ENCODE peak calls at places on chromosomes 5 and 9, in six cellular contexts. F is MM.1S; W is WERI-Rb-1; E is testis; V is A673; C is CD4-positive, CD25-positive, alpha-beta regulatory T cell. H is an unnamed sample.
A peak's percentile ranks its signal among the peaks of the same experiment; 100 is the strongest.

GRCh38 chr9:37301369-37302172 is 120.9 kb upstream of the GRHPR start:
- DNase-seq in C (peak; percentile 17), W (no peak), V (no peak), E (no peak), F (no peak), H (no peak)

GRCh38 chr5:143979044-143979690 is 167.2 kb downstream of the HMHB1 start:
- DNase-seq in V (no peak), F (peak; percentile 20), E (no peak), W (no peak), C (no peak), H (no peak)

GRCh38 chr9:107137495-107138202 is 145.4 kb upstream of the RAD23B start:
- DNase-seq in F (no peak), E (no peak), V (peak; percentile 53), C (peak; percentile 15), W (no peak), H (no peak)

GRCh38 chr5:177552839-177553455 is 1.4 kb downstream of the FAM193B start:
- DNase-seq in E (peak; percentile 58), C (no peak), W (no peak), F (no peak), V (peak; percentile 13), H (no peak)

GRCh38 chr9:86836797-86837196 is 110.5 kb downstream of the GAS1 start:
- DNase-seq in V (no peak), E (no peak), C (no peak), W (no peak), F (no peak), H (no peak)

GRCh38 chr9:78319197-78320029 is 22.5 kb downstream of the PSAT1 start:
- DNase-seq in W (no peak), F (no peak), E (no peak), V (no peak), C (no peak), H (no peak)

GRCh38 chr5:80747922-80748321 is 93.1 kb upstream of the DHFR start:
- DNase-seq in C (no peak), E (no peak), W (no peak), F (no peak), V (peak; percentile 25), H (no peak)

GRCh38 chr5:54302267-54302687 is 8.1 kb downstream of the ARL15 start:
- DNase-seq in W (no peak), F (no peak), E (no peak), C (no peak), V (no peak), H (no peak)

GRCh38 chr9:106771618-106772017 is 91.3 kb upstream of the ZNF462 start:
- DNase-seq in C (no peak), F (no peak), W (no peak), V (no peak), E (no peak), H (no peak)

GRCh38 chr5:144003636-144004035 is 166.8 kb downstream of the YIPF5 start:
- DNase-seq in W (no peak), E (no peak), F (no peak), V (no peak), C (no peak), H (no peak)

GRCh38 chr9:21972361-21972760 is 21.8 kb downstream of the CDKN2A start:
- DNase-seq in F (no peak), V (no peak), W (no peak), E (no peak), C (no peak), H (no peak)

GRCh38 chr9:21969011-21969935 is 24.9 kb downstream of the CDKN2A start:
- DNase-seq in F (no peak), W (no peak), V (no peak), C (no peak), E (no peak), H (no peak)

GRCh38 chr9:21970001-21970799 is 24.0 kb downstream of the CDKN2A start:
- DNase-seq in C (no peak), E (no peak), F (no peak), V (no peak), W (no peak), H (no peak)

GRCh38 chr9:21968331-21969010 is 25.7 kb downstream of the CDKN2A start:
- DNase-seq in V (no peak), W (no peak), F (no peak), E (no peak), C (peak; percentile 37), H (no peak)

GRCh38 chr9:21970800-21971620 is 23.2 kb downstream of the CDKN2A start:
- DNase-seq in V (no peak), F (no peak), C (no peak), W (no peak), E (no peak), H (no peak)
- H3K27me3 ChIP-seq in V (no peaks in the 10 kb centered on the region), F (no peaks in the 10 kb centered on the region), C (peaks cover 81% of the 10 kb centered on the region), W (no peaks in the 10 kb centered on the region), E (peaks cover 4% of the 10 kb centered on the region), H (peaks cover 85% of the 10 kb centered on the region)

DNA sequence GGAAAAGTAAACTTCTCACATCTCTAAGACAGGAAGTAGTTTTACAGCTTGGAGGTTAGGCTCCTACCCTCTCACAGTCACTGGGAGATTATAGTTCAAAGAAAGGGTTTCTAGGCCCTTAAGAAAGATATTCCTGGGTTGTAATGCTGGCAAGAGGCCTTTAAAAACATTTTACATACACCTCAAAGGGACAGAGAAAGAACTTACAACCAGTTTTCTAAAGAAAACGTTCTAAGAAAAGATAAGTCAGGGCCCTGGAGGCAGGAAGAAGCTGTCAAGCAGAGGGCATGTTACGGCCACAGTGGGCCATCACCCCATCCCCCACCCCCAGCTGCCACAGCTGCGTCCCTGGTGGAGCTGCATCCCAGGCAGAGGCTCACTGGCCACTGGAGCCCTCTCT is 78.1 kb upstream of the CDK20 start:
- DNase-seq in V (no peak), W (peak; percentile 30), F (no peak), E (no peak), C (no peak), H (no peak)
- H3K27ac ChIP-seq in V (no peak overlapping the region), W (no peak overlapping the region), F (no peak overlapping the region), E (no peak overlapping the region), C (no peak overlapping the region), H (no peak overlapping the region)

DNA sequence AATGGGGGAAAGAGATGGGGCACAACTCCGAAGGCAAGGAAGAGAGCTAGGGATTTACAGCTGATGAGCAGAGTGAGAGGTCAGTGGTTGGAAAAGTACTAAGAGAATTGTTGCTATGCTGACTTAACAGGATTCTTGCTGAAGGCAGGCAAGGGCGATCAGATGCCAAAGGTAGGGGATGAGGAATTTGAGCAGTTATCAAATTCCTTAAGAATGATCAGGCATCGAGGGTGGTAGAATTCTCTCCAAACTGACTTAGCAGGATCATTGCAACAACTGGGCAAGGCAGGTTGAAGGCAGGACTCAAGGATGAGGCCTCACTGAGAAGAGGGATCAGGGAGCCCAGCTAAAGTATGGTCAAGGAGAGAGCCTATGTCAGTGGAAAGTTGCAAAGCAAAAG is 171.0 kb downstream of the HSD17B3 start:
- DNase-seq in E (no peak), W (no peak), C (no peak), V (no peak), F (no peak), H (no peak)
- H3K27me3 ChIP-seq in E (no peaks in the 10 kb centered on the region), W (no peaks in the 10 kb centered on the region), C (no peaks in the 10 kb centered on the region), V (no peaks in the 10 kb centered on the region), F (no peaks in the 10 kb centered on the region), H (no peaks in the 10 kb centered on the region)

DNA sequence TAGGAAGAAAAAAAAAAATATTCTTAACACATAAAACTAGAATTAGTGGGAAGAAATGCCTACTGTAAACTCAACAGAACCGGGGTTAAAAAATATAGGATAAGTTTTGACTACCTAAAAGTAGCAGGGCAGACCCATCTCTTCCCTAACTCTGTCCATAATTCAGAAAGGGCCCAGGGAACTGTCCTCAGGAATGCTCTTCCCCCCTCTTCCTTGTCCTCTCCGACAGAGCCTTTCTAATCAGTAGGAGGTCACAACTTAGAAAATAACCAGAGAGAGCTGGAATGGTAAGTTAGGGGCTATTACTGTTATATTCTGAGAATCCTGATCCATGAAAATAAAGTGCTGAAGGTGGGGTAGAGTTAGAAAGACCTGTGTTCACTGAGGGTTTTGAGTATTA is 22.2 kb downstream of the PIK3R1 start:
- DNase-seq in F (no peak), E (no peak), W (no peak), V (no peak), C (no peak), H (no peak)
- H3K27ac ChIP-seq in F (no peak overlapping the region), E (no peak overlapping the region), W (no peak overlapping the region), V (no peak overlapping the region), C (peak overlapping the region; percentile 70), H (no peak overlapping the region)

DNA sequence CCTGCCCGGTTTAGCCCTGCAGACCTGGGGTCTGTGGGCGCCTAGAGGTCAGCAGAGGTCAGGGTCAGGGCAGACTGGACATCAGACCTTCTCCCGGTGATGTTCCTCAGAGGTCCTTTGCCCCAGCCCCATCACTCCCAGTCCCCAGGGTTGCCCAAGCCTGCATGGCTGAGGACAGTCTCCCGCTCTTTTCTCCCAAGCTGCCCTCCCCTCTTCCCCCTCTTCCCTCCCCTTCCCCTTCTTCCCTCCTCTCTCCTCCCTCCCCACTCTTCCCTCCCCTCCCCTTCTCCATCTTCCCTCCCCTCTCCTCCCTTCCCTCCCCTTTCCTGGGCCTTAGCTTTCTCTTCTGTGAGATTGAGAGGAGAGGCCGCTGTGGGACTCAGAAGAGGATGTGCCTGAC is 10.4 kb downstream of the LHX3 start:
- DNase-seq in F (no peak), W (peak; percentile 90), V (peak; percentile 64), C (no peak), E (no peak), H (no peak)
- H3K27me3 ChIP-seq in F (peaks cover 89% of the 10 kb centered on the region), W (no peaks in the 10 kb centered on the region), V (peaks cover 78% of the 10 kb centered on the region), C (peaks cover 4% of the 10 kb centered on the region), E (no peaks in the 10 kb centered on the region), H (peaks cover 37% of the 10 kb centered on the region)

DNA sequence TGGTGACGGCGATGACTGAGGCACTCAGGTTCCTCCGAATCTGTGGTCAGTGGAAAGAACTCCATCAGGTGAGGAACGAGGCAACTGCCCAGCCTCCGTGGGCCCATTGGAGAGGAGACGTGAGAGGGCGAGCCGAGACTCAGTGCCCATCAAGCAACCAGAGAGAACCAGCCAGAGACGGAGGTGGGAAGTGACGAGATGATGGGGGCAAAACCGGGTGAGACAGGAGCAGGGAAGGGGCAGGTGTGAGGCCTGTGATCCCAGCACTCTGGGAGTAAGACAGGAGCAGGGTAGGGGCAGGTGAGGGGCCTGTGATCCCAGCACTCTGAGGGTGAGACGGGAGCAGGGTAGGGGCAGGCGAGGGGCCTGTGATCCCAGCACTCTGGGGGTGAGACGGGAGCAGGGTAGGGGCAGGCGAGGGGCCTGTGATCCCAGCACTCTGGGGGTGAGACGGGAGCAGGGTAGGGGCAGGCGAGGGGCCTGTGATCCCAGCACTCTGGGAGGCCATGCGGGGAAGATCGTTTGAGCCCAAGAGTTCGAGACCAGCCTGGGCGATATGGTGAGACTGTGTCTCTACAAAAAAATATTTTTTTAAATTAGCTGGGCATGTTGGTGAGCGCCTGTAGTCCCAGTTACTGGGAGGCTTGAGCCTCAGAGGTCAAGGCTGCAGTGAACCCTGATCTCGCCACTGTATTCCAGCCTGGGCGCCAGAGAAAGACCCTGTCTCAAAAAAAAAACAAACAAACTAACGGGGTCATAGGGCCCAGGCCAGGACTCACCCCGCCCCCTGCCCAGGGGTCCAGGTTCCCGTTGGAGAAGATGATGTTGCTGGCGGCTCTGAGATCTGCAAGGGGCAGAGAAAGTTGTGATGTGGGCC is 3.4 kb downstream of the DPP7 start:
- DNase-seq in E (no peak), W (no peak), C (no peak), F (no peak), V (no peak), H (no peak)
- H3K27ac ChIP-seq in E (no peak overlapping the region), W (no peak overlapping the region), C (no peak overlapping the region), F (no peak overlapping the region), V (no peak overlapping the region), H (no peak overlapping the region)

H was measured in thyroid gland.